ENCODE peak calls at places on chromosomes 12 and 14, in four cellular contexts. J is heart right ventricle; L is stimulated activated naive CD8-positive, alpha-beta T cell treated with anti-CD3 and anti-CD28 coated beads, Interleukin-15, amount 100 ng/mL, for 72 hours; A is omental fat pad. Q is an unnamed sample.

GRCh38 chr14:101927859-101928258 is 36.5 kb upstream of the DYNC1H1 start:
- ATAC-seq in J (peak), L (no peak), A (peak), Q (peak)

GRCh38 chr12:8590842-8591545 is 21.7 kb downstream of the AICDA start:
- ATAC-seq in J (no peak), L (peak), A (no peak), Q (peak)

GRCh38 chr14:63705561-63706070 is 22.2 kb downstream of the SGPP1 start:
- ATAC-seq in J (no peak), L (no peak), A (no peak), Q (peak)

GRCh38 chr14:67533754-67534085 is 630 bp downstream of the PLEKHH1 start:
- ATAC-seq in J (no peak), L (no peak), A (no peak), Q (no peak)

GRCh38 chr12:123404581-123404980 is 20.6 kb downstream of the KMT5A start:
- ATAC-seq in J (no peak), L (no peak), A (no peak), Q (no peak)

GRCh38 chr12:122389677-122390076 is 32.8 kb downstream of the CLIP1 start:
- ATAC-seq in J (peak), L (no peak), A (no peak), Q (no peak)

GRCh38 chr12:91991397-91992187 is 154.1 kb downstream of the BTG1 start:
- ATAC-seq in J (no peak), L (peak), A (no peak), Q (peak)

GRCh38 chr12:55515696-55516095 is 23.5 kb downstream of the OR6C68 start:
- ATAC-seq in J (no peak), L (no peak), A (no peak), Q (no peak)

GRCh38 chr14:90045608-90046007 is 16.2 kb upstream of the KCNK13 start:
- ATAC-seq in J (no peak), L (no peak), A (no peak), Q (no peak)

GRCh38 chr12:5960783-5961182 is 15.7 kb upstream of the ANO2 start:
- ATAC-seq in J (no peak), L (no peak), A (no peak), Q (no peak)

GRCh38 chr12:3034067-3034750 is 43.0 kb upstream of the TSPAN9 start:
- ATAC-seq in J (peak), L (peak), A (peak), Q (peak)

GRCh38 chr12:47870175-47870781 is 34.5 kb downstream of the VDR start:
- ATAC-seq in J (peak), L (peak), A (peak), Q (no peak)

GRCh38 chr12:12724421-12725085 is 7.4 kb downstream of the CDKN1B start:
- ATAC-seq in J (peak), L (no peak), A (peak), Q (no peak)

GRCh38 chr12:98418357-98419075 is 96.9 kb upstream of the TMPO start:
- ATAC-seq in J (peak), L (no peak), A (peak), Q (no peak)

GRCh38 chr12:9787340-9787737 is 26.6 kb upstream of the CD69 start:
- ATAC-seq in J (no peak), L (no peak), A (no peak), Q (no peak)

GRCh38 chr12:90237841-90238240 is 529.2 kb upstream of the ATP2B1 start:
- ATAC-seq in J (no peak), L (no peak), A (no peak), Q (no peak)

GRCh38 chr12:19915392-19916192 is 452.7 kb upstream of the PDE3A start:
- ATAC-seq in J (peak), L (no peak), A (no peak), Q (no peak)

GRCh38 chr12:22994276-22994675 is 369.3 kb downstream of the ETNK1 start:
- ATAC-seq in J (no peak), L (no peak), A (no peak), Q (no peak)

GRCh38 chr12:53056296-53056695 is 6.4 kb downstream of the TNS2 start:
- ATAC-seq in J (no peak), L (no peak), A (no peak), Q (no peak)

GRCh38 chr12:42502671-42503070 is 86.9 kb downstream of the PRICKLE1 start:
- ATAC-seq in J (no peak), L (no peak), A (no peak), Q (no peak)

GRCh38 chr14:22097072-22097471 is 423.5 kb upstream of the OR4E1 start:
- ATAC-seq in J (no peak), L (no peak), A (no peak), Q (no peak)